ENCODE peak calls at places on chromosomes 12 and 14, in nine cellular contexts. Q, I, F, X, N, S, T, Y and E are unnamed samples.

GRCh38 chr12:53443955-53444354 is 2.4 kb downstream of the PRR13 start:
- DNase-seq in Y (no peak), X (no peak), Q (no peak), T (no peak), N (no peak), I (no peak), S (no peak), F (no peak), E (no peak)

GRCh38 chr12:2283910-2284309 is 231.1 kb downstream of the CACNA1C start:
- DNase-seq in S (no peak), F (no peak), I (no peak), X (no peak), Q (peak), T (no peak), N (no peak), Y (peak), E (no peak)

GRCh38 chr12:23204933-23205778 is 580.2 kb downstream of the ETNK1 start:
- DNase-seq in X (peak), I (peak), S (no peak), Q (no peak), T (no peak), Y (peak), F (no peak), N (no peak), E (no peak)

GRCh38 chr14:93980464-93981201 is 4.3 kb upstream of the ASB2 start:
- DNase-seq in I (no peak), T (peak), S (peak), Y (peak), X (no peak), Q (peak), F (no peak), N (peak), E (peak)

GRCh38 chr14:90553298-90553920 is 156.6 kb downstream of the CALM1 start:
- DNase-seq in F (no peak), N (no peak), S (no peak), X (no peak), Q (no peak), I (no peak), Y (no peak), T (no peak), E (no peak)

GRCh38 chr14:95756127-95756526 is 42.2 kb upstream of the TCL1A start:
- DNase-seq in I (no peak), F (no peak), S (no peak), N (no peak), Q (no peak), Y (no peak), X (no peak), T (no peak), E (no peak)

GRCh38 chr14:71354801-71355200 is 447.5 kb downstream of the PCNX1 start:
- DNase-seq in T (no peak), S (no peak), F (no peak), N (no peak), I (no peak), X (no peak), Q (no peak), Y (peak), E (no peak)

GRCh38 chr14:85532981-85533820 is 3.3 kb downstream of the FLRT2 start:
- DNase-seq in N (peak), S (peak), Y (peak), F (no peak), I (peak), X (no peak), Q (peak), T (peak), E (no peak)

GRCh38 chr12:120062976-120063579 is 53.5 kb downstream of the RAB35 start:
- DNase-seq in Y (no peak), Q (no peak), X (no peak), I (no peak), F (no peak), S (no peak), N (no peak), T (no peak), E (no peak)

GRCh38 chr12:21054334-21054733 is 76.7 kb upstream of the SLCO1B1 start:
- DNase-seq in I (no peak), Q (peak), N (no peak), T (no peak), X (no peak), S (no peak), Y (peak), F (no peak), E (no peak)

GRCh38 chr12:124740691-124741137 is 123.0 kb downstream of the SCARB1 start:
- DNase-seq in Y (no peak), S (no peak), I (peak), T (peak), Q (no peak), N (no peak), X (no peak), F (no peak), E (no peak)

GRCh38 chr14:84806627-84807026 is 723.3 kb upstream of the FLRT2 start:
- DNase-seq in N (no peak), S (no peak), X (no peak), F (no peak), Q (no peak), I (no peak), Y (peak), T (no peak), E (no peak)

GRCh38 chr12:54750-55535 is 11.6 kb upstream of the IQSEC3 start:
- DNase-seq in I (no peak), X (no peak), N (no peak), F (no peak), Q (no peak), Y (no peak), S (no peak), T (no peak), E (no peak)

GRCh38 chr12:6534914-6535696 is 788 bp downstream of the GAPDH start:
- DNase-seq in N (peak), X (no peak), I (peak), S (peak), F (no peak), Y (peak), Q (peak), T (peak), E (peak)

GRCh38 chr12:31207799-31208465 is 118.0 kb downstream of the SINHCAF start:
- DNase-seq in N (no peak), I (no peak), T (no peak), Y (no peak), Q (no peak), X (no peak), S (no peak), F (no peak), E (no peak)

GRCh38 chr12:101653503-101653902 is 43.9 kb upstream of the CHPT1 start:
- DNase-seq in T (no peak), I (no peak), F (no peak), X (no peak), Y (no peak), Q (no peak), S (no peak), N (no peak), E (no peak)

GRCh38 chr12:89208661-89209096 is 143.6 kb downstream of the DUSP6 start:
- DNase-seq in N (no peak), Y (peak), I (peak), S (no peak), Q (no peak), X (no peak), F (no peak), T (no peak), E (no peak)

GRCh38 chr12:54337280-54337842 is 12.4 kb downstream of the COPZ1 start:
- DNase-seq in N (no peak), Y (no peak), T (no peak), I (no peak), Q (no peak), F (no peak), X (no peak), S (no peak), E (no peak)

GRCh38 chr12:110931315-110931728 is 10.9 kb upstream of the MYL2 start:
- DNase-seq in T (peak), F (no peak), Q (no peak), X (no peak), Y (no peak), N (peak), I (no peak), S (no peak), E (peak)

GRCh38 chr12:98820005-98820404 is 174.9 kb downstream of the APAF1 start:
- DNase-seq in Y (peak), F (no peak), Q (no peak), T (no peak), I (no peak), X (no peak), N (no peak), S (no peak), E (no peak)

GRCh38 chr14:93430889-93431670 is at the start of gene UNC79:
- DNase-seq in Q (no peak), F (no peak), S (peak), N (no peak), X (no peak), I (peak), Y (no peak), T (peak), E (no peak)

GRCh38 chr12:88153959-88154358 is 11.9 kb downstream of the TMTC3 start:
- DNase-seq in F (no peak), S (no peak), Q (no peak), T (no peak), X (no peak), I (peak), N (no peak), Y (peak), E (no peak)

GRCh38 chr12:70459786-70460185 is 93.7 kb downstream of the KCNMB4 start:
- DNase-seq in T (no peak), I (no peak), F (no peak), X (no peak), Q (no peak), S (no peak), Y (no peak), N (no peak), E (no peak)

GRCh38 chr12:120230326-120230973 is 29.5 kb upstream of the RPLP0 start:
- DNase-seq in T (peak), I (peak), N (peak), Y (peak), X (no peak), Q (peak), F (peak), S (no peak), E (no peak)

GRCh38 chr14:85934886-85935254 is 404.9 kb downstream of the FLRT2 start:
- DNase-seq in Y (no peak), S (no peak), Q (no peak), N (no peak), X (no peak), T (no peak), I (no peak), F (no peak), E (no peak)

GRCh38 chr12:21828111-21828775 is 53.7 kb upstream of the KCNJ8 start:
- DNase-seq in T (no peak), F (no peak), X (no peak), Y (no peak), N (no peak), S (no peak), I (no peak), Q (peak), E (no peak)

GRCh38 chr12:64687816-64688599 is 71.2 kb downstream of the GNS start:
- DNase-seq in I (no peak), T (no peak), X (no peak), Y (peak), Q (no peak), F (no peak), N (no peak), S (no peak), E (no peak)

GRCh38 chr12:8860165-8860961 is 37.9 kb downstream of the A2ML1 start:
- DNase-seq in Q (peak), N (peak), S (no peak), F (peak), I (peak), T (peak), X (no peak), Y (peak), E (no peak)

GRCh38 chr14:68981539-68981976 is 2.5 kb upstream of the ACTN1 start:
- DNase-seq in Q (no peak), S (no peak), N (no peak), T (no peak), I (peak), F (no peak), Y (peak), X (no peak), E (no peak)

GRCh38 chr14:93311082-93311481 is 21.8 kb downstream of the BTBD7 start:
- DNase-seq in I (no peak), N (no peak), Q (no peak), F (no peak), S (no peak), X (no peak), Y (no peak), T (no peak), E (no peak)

GRCh38 chr12:111596985-111597730 is 2.0 kb downstream of the ATXN2 start:
- DNase-seq in N (peak), F (no peak), S (peak), I (peak), Y (peak), X (peak), T (peak), Q (peak), E (peak)

GRCh38 chr12:75404231-75404630 is 13.3 kb downstream of the GLIPR1L2 start:
- DNase-seq in T (no peak), Q (no peak), F (no peak), S (no peak), I (peak), Y (no peak), N (no peak), X (no peak), E (no peak)

DNA sequence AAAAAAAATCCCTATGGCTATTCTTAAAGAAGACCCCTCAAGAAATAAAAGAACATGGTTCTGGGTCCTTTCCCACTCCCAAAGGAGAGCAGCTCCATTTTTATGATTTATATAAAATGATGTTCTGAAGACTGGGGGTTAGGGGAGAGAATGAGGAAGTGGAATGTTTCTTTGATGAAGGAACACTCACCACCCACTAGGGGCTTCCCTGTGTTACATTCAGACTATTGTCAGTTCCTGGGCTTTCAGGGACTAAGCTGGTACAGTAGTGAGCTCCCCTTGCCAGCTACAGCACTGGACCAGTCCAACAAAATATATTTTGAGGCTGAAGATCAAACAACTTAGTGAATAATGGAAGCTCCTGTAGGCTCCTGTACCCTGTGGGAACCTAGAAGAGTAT is 98.9 kb downstream of the HMGA2 start:
- DNase-seq in S (no peak), T (no peak), Q (no peak), X (no peak), F (no peak), N (no peak), I (no peak), Y (no peak), E (no peak)
- H3K4me3 ChIP-seq in S (no peak), T (no peak), Q (no peak), X (no peak), F (no peak), N (no peak), I (no peak), Y (no peak), E (no peak)

DNA sequence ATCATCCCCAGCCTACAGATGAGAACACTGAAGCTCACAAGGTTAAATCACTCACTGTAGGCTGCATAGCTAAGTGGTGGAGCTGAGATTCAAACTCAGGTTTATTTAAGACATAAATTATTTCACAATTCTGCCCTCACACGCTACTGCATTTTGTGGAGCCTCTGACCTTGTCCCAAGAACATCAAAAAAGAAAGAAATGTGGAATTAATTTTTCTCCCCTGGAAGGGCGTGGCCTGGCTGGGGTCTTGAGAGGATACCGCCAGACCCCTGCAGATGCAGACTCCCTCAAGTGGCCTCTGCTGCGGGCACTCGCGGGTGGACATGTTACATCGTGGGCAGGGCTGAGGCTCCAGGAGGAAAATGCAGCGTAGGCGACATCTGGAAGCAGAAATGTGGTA is 40.6 kb downstream of the LTBP2 start:
- DNase-seq in X (no peak), T (peak), Q (peak), F (no peak), N (no peak), Y (no peak), I (peak), S (no peak), E (no peak)
- H3K4me3 ChIP-seq in X (peak), T (no peak), Q (peak), F (peak), N (peak), Y (no peak), I (peak), S (no peak), E (peak)

GRCh38 chr14:72443991-72444431 is 449.9 kb downstream of the DPF3 start:
- DNase-seq in S (no peak), Q (no peak), X (no peak), I (no peak), N (no peak), F (no peak), T (no peak), Y (no peak), E (no peak)
- H3K4me3 ChIP-seq in S (no peak), Q (no peak), X (no peak), I (no peak), N (no peak), F (no peak), T (no peak), Y (no peak), E (no peak)

GRCh38 chr14:24081739-24082204 is 10.4 kb downstream of the CPNE6 start:
- DNase-seq in Q (no peak), T (no peak), F (no peak), N (no peak), S (no peak), Y (no peak), X (no peak), I (no peak), E (no peak)
- H3K4me3 ChIP-seq in Q (peak), T (peak), F (peak), N (peak), S (peak), Y (no peak), X (peak), I (peak), E (peak)